ENCODE peak calls at places on chromosomes 3 and 15, in seven cellular contexts. M is GM23248, U is MM.1S, S is HCT116, H is SK-N-SH, N is hepatocyte, J is GM23338. V is an unnamed sample. For H3K27me3, the result is how much of the 10 kb centered on the place peaks cover.

GRCh38 chr3:145244327-145244726 is 916.7 kb downstream of the PLOD2 start:
- DNase-seq in N (no peak), J (no peak), H (no peak), U (no peak), M (no peak), S (no peak), V (no peak)

GRCh38 chr3:10744098-10744465 is 71.9 kb upstream of the SLC6A11 start:
- DNase-seq in M (peak), J (peak), N (no peak), S (peak), U (no peak), H (peak), V (peak)

GRCh38 chr3:123412811-123413588 is 35.9 kb downstream of the ADCY5 start:
- DNase-seq in U (no peak), S (no peak), H (no peak), N (peak), J (peak), M (peak), V (no peak)

GRCh38 chr3:35784162-35784561 is 144.8 kb downstream of the ARPP21 start:
- DNase-seq in J (no peak), H (no peak), M (no peak), S (no peak), U (no peak), N (no peak), V (no peak)

GRCh38 chr3:12966847-12967750 is 106.1 kb downstream of the IQSEC1 start:
- DNase-seq in S (no peak), M (peak), J (peak), U (no peak), N (peak), H (no peak), V (no peak)

GRCh38 chr3:65118279-65118678 is 430.5 kb upstream of the ADAMTS9 start:
- DNase-seq in S (no peak), M (no peak), J (no peak), H (no peak), N (no peak), U (no peak), V (no peak)

GRCh38 chr3:195893516-195893915 is 14.8 kb downstream of the TNK2 start:
- DNase-seq in M (no peak), N (no peak), S (no peak), U (no peak), J (no peak), H (no peak), V (no peak)

GRCh38 chr3:170517251-170517945 is 68.5 kb downstream of the SLC7A14 start:
- DNase-seq in U (no peak), N (no peak), S (no peak), J (no peak), H (no peak), M (peak), V (peak)

GRCh38 chr3:121431717-121432517 is 113.9 kb downstream of the POLQ start:
- DNase-seq in S (no peak), M (peak), N (peak), H (no peak), J (no peak), U (peak), V (peak)

GRCh38 chr15:87269566-87269965 is 987.0 kb downstream of the NTRK3 start:
- DNase-seq in N (no peak), M (no peak), J (no peak), H (no peak), U (no peak), S (no peak), V (peak)

GRCh38 chr3:14216257-14217048 is 37.8 kb downstream of the LSM3 start:
- DNase-seq in M (no peak), U (no peak), J (peak), N (no peak), H (peak), S (no peak), V (no peak)

GRCh38 chr3:50545781-50546180 is 21.8 kb downstream of the C3orf18 start:
- DNase-seq in U (no peak), S (no peak), H (no peak), M (no peak), J (peak), N (no peak), V (no peak)

GRCh38 chr3:52865994-52866393 is 31.2 kb upstream of the MUSTN1 start:
- DNase-seq in S (no peak), H (no peak), U (no peak), M (no peak), N (no peak), J (no peak), V (no peak)

GRCh38 chr3:156449712-156450574 is 105.0 kb downstream of the SSR3 start:
- DNase-seq in H (peak), J (peak), N (peak), S (peak), M (peak), U (peak), V (peak)

GRCh38 chr3:38773528-38773927 is 42.5 kb downstream of the SCN10A start:
- DNase-seq in J (no peak), N (no peak), U (no peak), M (no peak), H (no peak), S (no peak), V (no peak)

GRCh38 chr15:89363133-89363532 is 28.5 kb upstream of the POLG start:
- DNase-seq in N (no peak), M (no peak), S (no peak), J (no peak), U (no peak), H (no peak), V (no peak)

GRCh38 chr15:73677146-73677607 is 7.0 kb upstream of the CD276 start:
- DNase-seq in S (peak), J (peak), N (peak), U (peak), H (peak), M (peak), V (peak)

GRCh38 chr3:197293605-197294237 is 4.7 kb downstream of the DLG1 start:
- DNase-seq in S (no peak), U (no peak), M (no peak), J (no peak), N (no peak), H (no peak), V (no peak)

GRCh38 chr3:143478124-143478693 is 358.6 kb downstream of the CHST2 start:
- DNase-seq in U (no peak), J (peak), S (no peak), M (no peak), N (no peak), H (no peak), V (no peak)

GRCh38 chr15:65355173-65355982 is 22.4 kb downstream of the IGDCC3 start:
- DNase-seq in M (peak), J (peak), S (no peak), U (no peak), N (peak), H (peak), V (no peak)

GRCh38 chr3:108099679-108100428 is 9.0 kb upstream of the CD47 start:
- DNase-seq in J (no peak), S (no peak), H (no peak), U (no peak), M (no peak), N (no peak), V (no peak)

GRCh38 chr15:63948971-63949370 is 97.3 kb downstream of the DAPK2 start:
- DNase-seq in U (no peak), M (no peak), N (no peak), H (no peak), J (no peak), S (no peak), V (no peak)

GRCh38 chr3:169053427-169053826 is 610.1 kb downstream of the MECOM start:
- DNase-seq in U (no peak), H (no peak), J (no peak), N (no peak), S (no peak), M (no peak), V (no peak)

GRCh38 chr15:79682285-79682684 is 214.5 kb downstream of the MTHFS start:
- DNase-seq in M (peak), U (no peak), N (peak), S (no peak), J (no peak), H (peak), V (peak)

GRCh38 chr3:12582730-12583129 is 25.8 kb downstream of the MKRN2 start:
- DNase-seq in S (no peak), M (no peak), N (no peak), U (no peak), J (no peak), H (no peak), V (no peak)

GRCh38 chr3:16343101-16343500 is 78.1 kb downstream of the OXNAD1 start:
- DNase-seq in H (no peak), J (no peak), N (no peak), S (no peak), U (no peak), M (no peak), V (no peak)

GRCh38 chr3:119343719-119344118 is 49.5 kb downstream of the ARHGAP31 start:
- DNase-seq in U (peak), N (no peak), H (no peak), J (no peak), S (no peak), M (no peak), V (no peak)

DNA sequence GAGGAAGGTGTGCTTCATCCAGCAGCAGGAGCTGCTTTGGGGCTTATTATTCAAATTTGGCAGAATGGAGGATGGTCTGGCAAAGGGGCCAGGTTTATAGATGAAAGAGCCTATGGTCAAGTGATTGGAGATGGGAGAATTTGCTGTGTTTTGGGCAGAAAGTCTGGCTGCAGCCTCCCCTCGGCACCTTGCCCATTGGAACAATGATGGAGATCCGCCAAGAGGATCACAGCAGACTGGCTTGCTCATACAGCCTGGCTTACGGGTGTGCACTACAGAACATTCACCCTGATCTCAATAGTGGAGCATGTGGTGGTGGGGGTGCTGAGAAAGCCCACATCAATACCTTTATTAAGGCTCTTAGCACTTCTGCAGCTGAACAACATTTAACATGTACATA is 118.3 kb upstream of the TMC3 start:
- DNase-seq in M (peak), J (no peak), U (no peak), N (no peak), S (no peak), H (no peak), V (peak)
- H2AFZ ChIP-seq in M (no peak), J (peak), U (no peak), N (no peak), S (no peak), H (no peak), V (no peak)

GRCh38 chr3:113805249-113805648 is 33.3 kb upstream of the GRAMD1C start:
- DNase-seq in M (no peak), S (no peak), N (no peak), U (no peak), J (no peak), H (no peak), V (no peak)
- H3K27me3 ChIP-seq in M (under half), S (under half), N (under half), U (under half), J (under half), H (under half), V (under half)

DNA sequence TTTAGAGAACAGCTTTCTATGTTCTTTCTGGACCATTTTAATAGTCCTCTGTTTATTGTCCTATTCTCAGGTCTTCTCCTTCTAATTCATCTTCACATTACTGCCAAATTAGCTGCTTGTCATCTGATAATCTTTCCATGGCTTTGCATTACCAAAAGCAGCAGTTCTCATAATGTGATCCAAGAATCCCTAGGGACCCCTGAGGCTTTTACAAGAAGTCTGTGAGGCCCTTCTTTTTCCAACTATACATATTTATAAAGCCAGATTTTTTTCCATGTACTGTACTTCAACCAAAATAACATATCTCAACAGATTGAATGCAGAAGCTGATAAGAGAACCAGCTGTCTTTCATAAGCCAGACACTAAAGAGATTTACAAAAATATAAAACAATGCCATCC is 162.5 kb upstream of the BFSP2 start:
- DNase-seq in M (no peak), S (no peak), U (no peak), H (peak), N (no peak), J (no peak), V (no peak)
- TF ChIP-seq EZH2phosphoT487 in M (no peak), S (no peak), U (no peak), H (no peak), N (no peak), J (no peak), V (no peak)

GRCh38 chr15:57321973-57322601 is 54.2 kb upstream of the CGNL1 start:
- DNase-seq in J (peak), S (no peak), H (no peak), N (no peak), M (no peak), U (no peak), V (no peak)

GRCh38 chr15:57321485-57321884 is 54.8 kb upstream of the CGNL1 start:
- DNase-seq in H (no peak), U (no peak), N (no peak), S (no peak), M (no peak), J (no peak), V (no peak)

GRCh38 chr15:57323806-57324589 is 52.3 kb upstream of the CGNL1 start:
- DNase-seq in U (peak), H (peak), M (no peak), J (peak), S (peak), N (peak), V (peak)

GRCh38 chr15:57323299-57323805 is 53.0 kb upstream of the CGNL1 start:
- DNase-seq in H (no peak), N (no peak), M (no peak), J (no peak), U (no peak), S (no peak), V (no peak)

GRCh38 chr15:57322602-57323250 is 53.6 kb upstream of the CGNL1 start:
- DNase-seq in H (no peak), U (no peak), N (no peak), M (no peak), J (no peak), S (no peak), V (no peak)
- H2AFZ ChIP-seq in H (no peak), U (no peak), N (no peak), M (no peak), J (no peak), S (no peak), V (no peak)

GRCh38 chr15:96362001-96362758 is 31.7 kb downstream of the NR2F2 start:
- DNase-seq in S (no peak), U (no peak), N (no peak), H (peak), J (peak), M (no peak), V (no peak)

GRCh38 chr15:96360581-96361308 is 30.2 kb downstream of the NR2F2 start:
- DNase-seq in M (no peak), N (no peak), S (no peak), U (no peak), H (peak), J (peak), V (no peak)

GRCh38 chr15:96363692-96364091 is 33.2 kb downstream of the NR2F2 start:
- DNase-seq in H (peak), J (peak), M (no peak), N (no peak), U (no peak), S (no peak), V (no peak)

GRCh38 chr15:96361309-96362000 is 31.0 kb downstream of the NR2F2 start:
- DNase-seq in H (peak), U (no peak), M (no peak), S (no peak), J (peak), N (no peak), V (no peak)

DNA sequence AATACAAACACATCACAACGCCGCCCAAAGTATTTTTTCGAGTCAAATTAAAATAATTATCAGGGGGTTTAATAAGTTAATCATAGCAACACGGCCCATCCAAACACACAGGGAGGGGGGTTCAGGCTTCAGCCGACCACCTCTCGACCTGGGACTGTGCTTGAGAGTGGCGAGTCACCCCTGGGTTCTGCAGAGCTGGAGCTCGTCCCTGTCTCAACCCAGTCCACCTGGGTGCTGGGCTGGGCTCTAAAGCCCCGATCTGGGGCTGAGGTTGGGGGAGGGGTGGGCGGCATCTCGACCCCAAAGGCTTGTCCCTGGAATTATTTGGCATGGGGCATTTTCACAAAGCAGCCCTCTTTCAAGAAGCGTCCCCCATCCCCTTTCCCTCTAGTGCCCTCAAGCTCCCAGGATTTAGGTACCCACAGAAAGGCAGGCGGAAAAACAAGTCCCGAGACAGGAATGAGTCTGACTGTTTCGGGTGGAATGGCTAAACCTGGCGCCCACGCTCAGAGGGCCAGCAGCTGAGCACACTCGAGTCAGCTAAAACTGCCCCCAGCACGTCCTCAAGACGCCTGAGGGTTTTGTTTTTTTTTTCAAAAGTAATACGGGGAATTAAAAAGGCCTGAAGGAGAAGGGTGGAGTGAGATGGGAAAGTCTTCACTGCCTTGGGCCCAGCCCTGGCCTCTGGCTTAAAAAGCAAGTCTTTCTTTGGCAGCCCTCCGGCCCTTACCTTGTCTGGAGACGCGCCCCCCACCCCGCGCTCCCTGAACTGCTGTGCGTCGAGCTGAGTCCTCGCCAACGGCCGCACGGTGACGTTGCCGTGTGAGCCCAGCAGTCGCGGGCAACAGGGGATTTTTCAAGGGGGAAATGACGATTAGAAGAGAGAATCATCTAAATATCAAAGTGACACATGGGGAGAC is 32.5 kb downstream of the NR2F2 start:
- DNase-seq in J (peak), U (no peak), H (peak), N (no peak), M (no peak), S (no peak), V (no peak)
- H3K27me3 ChIP-seq in J (half or more), U (under half), H (half or more), N (half or more), M (under half), S (under half), V (under half)

V was measured in PC-3.